ENCODE peak calls at places on chromosomes 13 and 19, in nine cellular contexts. One of them, this sample, is unnamed.

GRCh38 chr19:5804516-5805464 is at the start of gene NRTN:
- DNase-seq in breast epithelium: no peak
- DNase-seq in GM12892: peak; percentile 70
- DNase-seq in esophagus squamous epithelium: no peak
- DNase-seq in A549: peak; percentile 44
- DNase-seq in GM12891: peak; percentile 68
- DNase-seq in stomach: peak; percentile 69
- DNase-seq in spleen: peak; percentile 82
- DNase-seq in HCT116: no peak
- DNase-seq in this sample: no peak

GRCh38 chr13:43360911-43361605 is 337.7 kb downstream of the DNAJC15 start:
- DNase-seq in breast epithelium: no peak
- DNase-seq in GM12892: no peak
- DNase-seq in esophagus squamous epithelium: no peak
- DNase-seq in A549: no peak
- DNase-seq in GM12891: no peak
- DNase-seq in stomach: no peak
- DNase-seq in spleen: no peak
- DNase-seq in HCT116: no peak
- DNase-seq in this sample: no peak

GRCh38 chr13:58376775-58377174 is 745.2 kb downstream of the PCDH17 start:
- DNase-seq in breast epithelium: no peak
- DNase-seq in GM12892: no peak
- DNase-seq in esophagus squamous epithelium: no peak
- DNase-seq in A549: no peak
- DNase-seq in GM12891: no peak
- DNase-seq in stomach: no peak
- DNase-seq in spleen: no peak
- DNase-seq in HCT116: no peak
- DNase-seq in this sample: no peak

GRCh38 chr19:13537454-13537853 is 31.2 kb upstream of the CACNA1A start:
- DNase-seq in breast epithelium: no peak
- DNase-seq in GM12892: no peak
- DNase-seq in esophagus squamous epithelium: no peak
- DNase-seq in A549: no peak
- DNase-seq in GM12891: no peak
- DNase-seq in stomach: no peak
- DNase-seq in spleen: no peak
- DNase-seq in HCT116: no peak
- DNase-seq in this sample: no peak

GRCh38 chr19:46639356-46640061 is 3.5 kb upstream of the GNG8 start:
- DNase-seq in breast epithelium: no peak
- DNase-seq in GM12892: no peak
- DNase-seq in esophagus squamous epithelium: no peak
- DNase-seq in A549: no peak
- DNase-seq in GM12891: no peak
- DNase-seq in stomach: no peak
- DNase-seq in spleen: peak; percentile 81
- DNase-seq in HCT116: no peak
- DNase-seq in this sample: no peak

GRCh38 chr19:47157455-47158321 is 27.1 kb downstream of the SAE1 start:
- DNase-seq in breast epithelium: no peak
- DNase-seq in GM12892: no peak
- DNase-seq in esophagus squamous epithelium: no peak
- DNase-seq in A549: no peak
- DNase-seq in GM12891: no peak
- DNase-seq in stomach: peak; percentile 33
- DNase-seq in spleen: peak; percentile 80
- DNase-seq in HCT116: no peak
- DNase-seq in this sample: no peak

GRCh38 chr19:58572026-58572817 is 913 bp downstream of the MZF1 start:
- DNase-seq in breast epithelium: peak; percentile 30
- DNase-seq in GM12892: no peak
- DNase-seq in esophagus squamous epithelium: no peak
- DNase-seq in A549: no peak
- DNase-seq in GM12891: no peak
- DNase-seq in stomach: no peak
- DNase-seq in spleen: no peak
- DNase-seq in HCT116: no peak
- DNase-seq in this sample: no peak

GRCh38 chr13:100349594-100349993 is 239.0 kb downstream of the GGACT start:
- DNase-seq in breast epithelium: no peak
- DNase-seq in GM12892: no peak
- DNase-seq in esophagus squamous epithelium: no peak
- DNase-seq in A549: no peak
- DNase-seq in GM12891: no peak
- DNase-seq in stomach: no peak
- DNase-seq in spleen: no peak
- DNase-seq in HCT116: no peak
- DNase-seq in this sample: no peak

GRCh38 chr13:36736119-36736726 is 62.4 kb downstream of the SERTM1 start:
- DNase-seq in breast epithelium: no peak
- DNase-seq in GM12892: peak; percentile 2
- DNase-seq in esophagus squamous epithelium: no peak
- DNase-seq in A549: peak; percentile 8
- DNase-seq in GM12891: peak; percentile 2
- DNase-seq in stomach: peak; percentile 45
- DNase-seq in spleen: no peak
- DNase-seq in HCT116: peak; percentile 31
- DNase-seq in this sample: peak; percentile 49

GRCh38 chr19:38736036-38736412 is 8.2 kb downstream of the CAPN12 start:
- DNase-seq in breast epithelium: no peak
- DNase-seq in GM12892: peak; percentile 66
- DNase-seq in esophagus squamous epithelium: no peak
- DNase-seq in A549: peak; percentile 80
- DNase-seq in GM12891: no peak
- DNase-seq in stomach: peak; percentile 64
- DNase-seq in spleen: peak; percentile 95
- DNase-seq in HCT116: no peak
- DNase-seq in this sample: peak; percentile 57

GRCh38 chr13:26660185-26660584 is 100.4 kb downstream of the GPR12 start:
- DNase-seq in breast epithelium: no peak
- DNase-seq in GM12892: no peak
- DNase-seq in esophagus squamous epithelium: no peak
- DNase-seq in A549: no peak
- DNase-seq in GM12891: no peak
- DNase-seq in stomach: no peak
- DNase-seq in spleen: no peak
- DNase-seq in HCT116: no peak
- DNase-seq in this sample: no peak

GRCh38 chr13:80083516-80084085 is 257.3 kb downstream of the SPRY2 start:
- DNase-seq in breast epithelium: no peak
- DNase-seq in GM12892: no peak
- DNase-seq in esophagus squamous epithelium: no peak
- DNase-seq in A549: no peak
- DNase-seq in GM12891: no peak
- DNase-seq in stomach: no peak
- DNase-seq in spleen: no peak
- DNase-seq in HCT116: no peak
- DNase-seq in this sample: no peak

GRCh38 chr19:40580619-40581018 is 3.9 kb downstream of the SHKBP1 start:
- DNase-seq in breast epithelium: no peak
- DNase-seq in GM12892: no peak
- DNase-seq in esophagus squamous epithelium: no peak
- DNase-seq in A549: no peak
- DNase-seq in GM12891: no peak
- DNase-seq in stomach: no peak
- DNase-seq in spleen: peak; percentile 74
- DNase-seq in HCT116: no peak
- DNase-seq in this sample: no peak

GRCh38 chr19:40578442-40578908 is 1.8 kb downstream of the SHKBP1 start:
- DNase-seq in breast epithelium: no peak
- DNase-seq in GM12892: no peak
- DNase-seq in esophagus squamous epithelium: no peak
- DNase-seq in A549: peak; percentile 79
- DNase-seq in GM12891: no peak
- DNase-seq in stomach: no peak
- DNase-seq in spleen: no peak
- DNase-seq in HCT116: no peak
- DNase-seq in this sample: peak; percentile 73

GRCh38 chr19:40576181-40576584 is 490 bp upstream of the SHKBP1 start:
- DNase-seq in breast epithelium: no peak
- DNase-seq in GM12892: no peak
- DNase-seq in esophagus squamous epithelium: no peak
- DNase-seq in A549: no peak
- DNase-seq in GM12891: no peak
- DNase-seq in stomach: no peak
- DNase-seq in spleen: peak; percentile 86
- DNase-seq in HCT116: no peak
- DNase-seq in this sample: peak; percentile 49

GRCh38 chr19:40575326-40575725 is 1.3 kb upstream of the SHKBP1 start:
- DNase-seq in breast epithelium: no peak
- DNase-seq in GM12892: no peak
- DNase-seq in esophagus squamous epithelium: no peak
- DNase-seq in A549: no peak
- DNase-seq in GM12891: no peak
- DNase-seq in stomach: no peak
- DNase-seq in spleen: no peak
- DNase-seq in HCT116: no peak
- DNase-seq in this sample: no peak

GRCh38 chr19:40576585-40577451 is at the start of gene SHKBP1:
- DNase-seq in breast epithelium: peak; percentile 94
- DNase-seq in GM12892: peak; percentile 100
- DNase-seq in esophagus squamous epithelium: peak; percentile 61
- DNase-seq in A549: peak; percentile 100
- DNase-seq in GM12891: peak; percentile 99
- DNase-seq in stomach: peak; percentile 95
- DNase-seq in spleen: peak; percentile 95
- DNase-seq in HCT116: peak; percentile 93
- DNase-seq in this sample: peak; percentile 97
- TF ChIP-seq POLR2A in breast epithelium: peak; percentile 51
- TF ChIP-seq POLR2A in GM12892: peak; percentile 70
- TF ChIP-seq POLR2A in esophagus squamous epithelium: peak; percentile 75
- TF ChIP-seq POLR2A in A549: peak; percentile 45
- TF ChIP-seq POLR2A in GM12891: peak; percentile 26
- TF ChIP-seq POLR2A in stomach: no peak
- TF ChIP-seq POLR2A in spleen: no peak
- TF ChIP-seq POLR2A in HCT116: no peak
- TF ChIP-seq POLR2A in this sample: peak; percentile 75

DNA sequence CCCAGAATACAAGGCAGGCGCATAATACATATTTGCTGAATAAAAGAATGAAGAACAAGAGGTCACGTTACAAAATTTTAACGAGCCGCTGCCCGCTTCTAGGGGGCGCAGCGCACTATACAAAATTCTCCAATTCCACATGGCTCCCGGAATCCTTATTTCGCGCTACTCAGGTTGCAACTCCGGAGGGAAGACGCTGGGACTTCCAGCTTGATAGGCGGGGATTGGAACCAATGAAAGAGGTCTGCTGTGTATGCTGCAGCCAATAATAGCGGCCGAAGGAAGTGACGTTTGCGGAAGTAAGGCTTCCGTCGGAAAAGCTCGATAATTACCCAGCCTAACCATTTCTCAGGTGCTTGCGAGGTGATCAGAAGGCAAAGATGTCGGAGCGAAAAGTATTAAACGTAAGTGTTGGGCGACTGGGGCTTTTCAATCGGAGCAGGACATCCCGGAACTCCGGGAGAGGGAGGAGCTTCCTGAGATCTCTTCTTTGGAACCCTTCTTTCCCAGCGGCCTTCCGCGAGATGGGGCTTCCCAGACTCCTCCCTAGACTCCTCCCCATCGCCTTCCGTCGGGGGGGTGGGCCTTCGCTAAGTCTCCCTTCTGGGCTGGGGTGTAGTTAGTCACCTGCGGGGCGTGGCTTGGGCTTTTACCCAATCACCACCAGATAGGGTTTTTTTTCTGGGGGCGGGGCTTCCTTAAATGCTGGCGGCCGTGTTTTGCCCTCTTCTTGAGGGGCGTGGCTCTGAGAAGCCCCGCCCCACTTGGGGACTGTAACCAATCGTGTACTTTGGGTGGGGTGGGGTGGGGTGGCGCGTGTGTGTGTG is at the start of gene YJU2:
- DNase-seq in breast epithelium: peak; percentile 99
- DNase-seq in GM12892: peak; percentile 98
- DNase-seq in esophagus squamous epithelium: peak; percentile 96
- DNase-seq in A549: peak; percentile 97
- DNase-seq in GM12891: peak; percentile 98
- DNase-seq in stomach: peak; percentile 99
- DNase-seq in spleen: peak; percentile 98
- DNase-seq in HCT116: peak; percentile 99
- DNase-seq in this sample: peak; percentile 99
- TF ChIP-seq POLR2A in breast epithelium: no peak
- TF ChIP-seq POLR2A in GM12892: peak; percentile 92
- TF ChIP-seq POLR2A in esophagus squamous epithelium: peak; percentile 48
- TF ChIP-seq POLR2A in A549: peak; percentile 17
- TF ChIP-seq POLR2A in GM12891: peak; percentile 92
- TF ChIP-seq POLR2A in stomach: no peak
- TF ChIP-seq POLR2A in spleen: no peak
- TF ChIP-seq POLR2A in HCT116: peak; percentile 12
- TF ChIP-seq POLR2A in this sample: peak; percentile 89

GRCh38 chr13:98280176-98280510 is 103.1 kb upstream of the RNF113B start:
- DNase-seq in breast epithelium: no peak
- DNase-seq in GM12892: no peak
- DNase-seq in esophagus squamous epithelium: no peak
- DNase-seq in A549: no peak
- DNase-seq in GM12891: no peak
- DNase-seq in stomach: no peak
- DNase-seq in spleen: no peak
- DNase-seq in HCT116: no peak
- DNase-seq in this sample: no peak
- TF ChIP-seq POLR2A in breast epithelium: no peak
- TF ChIP-seq POLR2A in GM12892: no peak
- TF ChIP-seq POLR2A in esophagus squamous epithelium: no peak
- TF ChIP-seq POLR2A in A549: no peak
- TF ChIP-seq POLR2A in GM12891: no peak
- TF ChIP-seq POLR2A in stomach: no peak
- TF ChIP-seq POLR2A in spleen: no peak
- TF ChIP-seq POLR2A in HCT116: no peak
- TF ChIP-seq POLR2A in this sample: no peak

GRCh38 chr13:110501188-110501587 is 60.3 kb downstream of the RAB20 start:
- DNase-seq in breast epithelium: no peak
- DNase-seq in GM12892: no peak
- DNase-seq in esophagus squamous epithelium: no peak
- DNase-seq in A549: no peak
- DNase-seq in GM12891: no peak
- DNase-seq in stomach: no peak
- DNase-seq in spleen: no peak
- DNase-seq in HCT116: no peak
- DNase-seq in this sample: no peak

GRCh38 chr13:110503037-110503901 is 58.3 kb downstream of the RAB20 start:
- DNase-seq in breast epithelium: no peak
- DNase-seq in GM12892: no peak
- DNase-seq in esophagus squamous epithelium: no peak
- DNase-seq in A549: no peak
- DNase-seq in GM12891: no peak
- DNase-seq in stomach: no peak
- DNase-seq in spleen: no peak
- DNase-seq in HCT116: no peak
- DNase-seq in this sample: no peak

GRCh38 chr13:110505594-110505993 is 55.9 kb downstream of the RAB20 start:
- DNase-seq in breast epithelium: no peak
- DNase-seq in GM12892: no peak
- DNase-seq in esophagus squamous epithelium: no peak
- DNase-seq in A549: no peak
- DNase-seq in GM12891: no peak
- DNase-seq in stomach: no peak
- DNase-seq in spleen: no peak
- DNase-seq in HCT116: no peak
- DNase-seq in this sample: no peak

GRCh38 chr13:110506396-110506795 is 55.1 kb downstream of the RAB20 start:
- DNase-seq in breast epithelium: no peak
- DNase-seq in GM12892: no peak
- DNase-seq in esophagus squamous epithelium: no peak
- DNase-seq in A549: no peak
- DNase-seq in GM12891: no peak
- DNase-seq in stomach: peak; percentile 44
- DNase-seq in spleen: no peak
- DNase-seq in HCT116: no peak
- DNase-seq in this sample: no peak

GRCh38 chr13:110503979-110504499 is 57.5 kb downstream of the RAB20 start:
- DNase-seq in breast epithelium: no peak
- DNase-seq in GM12892: no peak
- DNase-seq in esophagus squamous epithelium: no peak
- DNase-seq in A549: no peak
- DNase-seq in GM12891: no peak
- DNase-seq in stomach: no peak
- DNase-seq in spleen: no peak
- DNase-seq in HCT116: no peak
- DNase-seq in this sample: no peak
- TF ChIP-seq POLR2A in breast epithelium: no peak
- TF ChIP-seq POLR2A in GM12892: no peak
- TF ChIP-seq POLR2A in esophagus squamous epithelium: no peak
- TF ChIP-seq POLR2A in A549: no peak
- TF ChIP-seq POLR2A in GM12891: no peak
- TF ChIP-seq POLR2A in stomach: no peak
- TF ChIP-seq POLR2A in spleen: no peak
- TF ChIP-seq POLR2A in HCT116: no peak
- TF ChIP-seq POLR2A in this sample: no peak